ENCODE peak calls at places on chromosomes 4 and X, in seven cellular contexts. L is HCT116, J is IMR-90, C is heart left ventricle, R is ovary, N is prostate gland, P is tibial nerve. D is an unnamed sample.

GRCh38 chr4:26081795-26082498 is 167.9 kb downstream of the SMIM20 start:
- DNase-seq in R (no peak), N (peak; percentile 58), L (peak; percentile 63), C (no peak), J (peak; percentile 52), P (no peak), D (no peak)

GRCh38 chrX:119646515-119646914 is 40.3 kb upstream of the NKRF start:
- DNase-seq in C (no peak), R (no peak), N (no peak), L (no peak), J (no peak), P (no peak), D (no peak)

GRCh38 chr4:184150102-184150839 is 67.4 kb downstream of the ENPP6 start:
- DNase-seq in R (no peak), N (no peak), C (no peak), L (no peak), J (no peak), P (no peak), D (no peak)

GRCh38 chr4:148248824-148249223 is 193.4 kb downstream of the NR3C2 start:
- DNase-seq in J (no peak), N (no peak), R (no peak), L (no peak), C (no peak), P (no peak), D (no peak)

GRCh38 chr4:42995343-42995944 is 102.9 kb downstream of the GRXCR1 start:
- DNase-seq in P (no peak), J (peak; percentile 22), C (no peak), N (no peak), R (no peak), L (no peak), D (no peak)

GRCh38 chr4:142238589-142238988 is 602.2 kb downstream of the IL15 start:
- DNase-seq in R (no peak), L (no peak), N (no peak), C (no peak), J (peak; percentile 67), P (no peak), D (no peak)

GRCh38 chrX:131816551-131817136 is 206.5 kb upstream of the STK26 start:
- DNase-seq in C (peak; percentile 79), R (peak; percentile 84), P (peak; percentile 73), L (no peak), J (peak; percentile 74), N (peak; percentile 7), D (no peak)

GRCh38 chr4:164596318-164596878 is 157.5 kb upstream of the SMIM31 start:
- DNase-seq in N (no peak), L (no peak), C (no peak), J (no peak), R (no peak), P (no peak), D (no peak)

GRCh38 chr4:7392438-7393374 is 42.0 kb downstream of the PSAPL1 start:
- DNase-seq in N (no peak), C (peak; percentile 40), P (no peak), R (peak; percentile 66), L (no peak), J (peak; percentile 16), D (no peak)

GRCh38 chr4:143405197-143405730 is 68.6 kb downstream of the GAB1 start:
- DNase-seq in C (no peak), L (no peak), R (no peak), N (no peak), P (no peak), J (no peak), D (no peak)

GRCh38 chrX:119482497-119483480 is 14.5 kb downstream of the SLC25A5 start:
- DNase-seq in C (peak; percentile 74), N (no peak), J (peak; percentile 39), P (peak; percentile 29), L (no peak), R (peak; percentile 26), D (peak; percentile 42)

GRCh38 chr4:98657531-98658286 is 702 bp downstream of the TSPAN5 start:
- DNase-seq in N (no peak), C (peak; percentile 35), R (peak; percentile 26), P (no peak), L (no peak), J (peak; percentile 69), D (peak; percentile 40)

GRCh38 chr4:97367878-97368277 is 775.4 kb downstream of the STPG2 start:
- DNase-seq in N (no peak), C (no peak), P (no peak), J (no peak), L (peak; percentile 83), R (no peak), D (peak; percentile 5)

GRCh38 chrX:134338527-134338926 is 101.5 kb downstream of the CCDC160 start:
- DNase-seq in N (no peak), P (no peak), C (no peak), R (no peak), L (no peak), J (no peak), D (no peak)

DNA sequence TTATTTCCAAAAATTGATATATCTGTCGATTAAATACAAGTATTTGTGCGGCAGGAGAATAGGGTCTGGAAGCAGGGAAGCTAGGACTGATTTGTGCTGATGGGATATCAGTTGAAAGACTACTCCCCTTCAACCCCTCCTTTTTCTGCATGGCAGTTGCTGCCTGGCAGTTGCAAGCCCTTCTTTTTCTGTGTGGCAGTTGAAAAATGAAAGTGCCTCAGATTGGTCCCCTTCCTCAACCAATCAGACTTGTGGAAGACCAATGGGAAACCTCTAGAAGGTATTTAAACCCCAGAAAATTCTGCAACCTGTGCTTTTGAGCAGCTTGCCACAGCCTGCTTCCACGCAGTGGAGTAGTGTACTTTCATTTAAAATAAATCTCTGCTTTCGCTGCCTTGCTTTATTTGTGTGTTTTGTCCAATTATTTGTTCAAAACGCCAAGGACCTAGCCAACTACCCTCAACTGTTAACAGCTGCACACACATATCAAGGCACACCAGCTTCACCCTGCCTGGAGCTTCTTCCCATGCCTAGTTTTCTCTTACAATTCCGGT is 1.5 kb upstream of the TMA16 start:
- DNase-seq in P (no peak), N (no peak), C (no peak), J (no peak), R (no peak), L (peak; percentile 73), D (no peak)
- TF ChIP-seq POLR2A in P (no peak), N (no peak), C (no peak), J (no peak), R (no peak), L (peak; percentile 68), D (no peak)

DNA sequence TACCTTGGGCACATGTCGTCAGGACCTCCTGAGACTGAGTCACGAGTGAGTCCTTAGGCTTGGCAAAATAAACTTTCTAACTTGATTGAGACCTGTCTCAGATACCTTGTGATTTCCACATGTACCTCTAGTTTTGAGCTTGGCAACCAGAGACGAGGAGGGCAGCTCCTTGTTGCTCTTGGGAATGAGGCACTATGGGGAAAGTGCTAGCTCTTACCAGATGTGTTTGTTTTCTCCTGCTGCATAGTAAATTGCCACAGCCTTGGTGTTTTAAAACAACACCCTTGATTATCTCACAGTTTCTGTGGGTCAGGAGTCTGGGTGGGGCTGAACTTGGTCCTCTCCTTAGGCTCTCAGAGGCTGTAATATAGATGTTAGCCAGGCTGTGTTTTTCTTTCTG is 59.1 kb upstream of the MAML3 start:
- DNase-seq in C (no peak), R (no peak), L (no peak), N (no peak), J (no peak), P (no peak), D (no peak)
- H3K27me3 ChIP-seq in C (no peaks in the 10 kb centered on the region), R (no peaks in the 10 kb centered on the region), L (no peaks in the 10 kb centered on the region), N (no peaks in the 10 kb centered on the region), J (peaks cover 5% of the 10 kb centered on the region), P (no peaks in the 10 kb centered on the region), D (no peaks in the 10 kb centered on the region)

GRCh38 chr4:100566396-100566795 is 48.6 kb upstream of the EMCN start:
- DNase-seq in J (no peak), C (no peak), R (no peak), N (no peak), L (no peak), P (no peak), D (no peak)

GRCh38 chr4:100574607-100575006 is 56.8 kb upstream of the EMCN start:
- DNase-seq in J (no peak), L (no peak), P (no peak), N (no peak), R (no peak), C (no peak), D (no peak)

GRCh38 chr4:100569196-100569595 is 51.4 kb upstream of the EMCN start:
- DNase-seq in L (no peak), P (no peak), C (no peak), N (no peak), J (no peak), R (no peak), D (no peak)
- H3K4me3 ChIP-seq in L (no peak overlapping the region), P (no peak overlapping the region), C (no peak overlapping the region), N (no peak overlapping the region), J (no peak overlapping the region), R (no peak overlapping the region), D (no peak overlapping the region)

GRCh38 chr4:86593726-86594558 is at the start of gene PTPN13:
- DNase-seq in R (peak; percentile 100), P (peak; percentile 94), L (peak; percentile 97), C (peak; percentile 96), N (peak; percentile 99), J (peak; percentile 98), D (peak; percentile 100)
- TF ChIP-seq POLR2A in R (peak; percentile 82), P (peak; percentile 97), L (peak; percentile 71), C (peak; percentile 88), N (peak; percentile 96), J (peak; percentile 86), D (peak; percentile 87)

GRCh38 chrX:123487226-123487625 is 245.6 kb downstream of the THOC2 start:
- DNase-seq in L (no peak), P (no peak), N (no peak), J (no peak), C (no peak), R (no peak), D (no peak)
- H3K27me3 ChIP-seq in L (no peaks in the 10 kb centered on the region), P (no peaks in the 10 kb centered on the region), N (no peaks in the 10 kb centered on the region), J (no peaks in the 10 kb centered on the region), C (no peaks in the 10 kb centered on the region), R (no peaks in the 10 kb centered on the region), D (no peaks in the 10 kb centered on the region)

GRCh38 chr4:145735330-145735638 is 55.3 kb downstream of the C4orf51 start:
- DNase-seq in L (no peak), R (no peak), J (peak; percentile 96), C (no peak), P (no peak), N (peak; percentile 21), D (peak; percentile 8)
- H3K4me3 ChIP-seq in L (peak overlapping the region; percentile 3), R (no peak overlapping the region), J (no peak overlapping the region), C (no peak overlapping the region), P (no peak overlapping the region), N (no peak overlapping the region), D (no peak overlapping the region)